ENCODE peak calls at places on chromosomes 16 and 17, in eight cellular contexts. I, S, V, C, O, X, L and B are unnamed samples.

GRCh38 chr17:12320286-12320685 is 299.6 kb downstream of the MAP2K4 start:
- DNase-seq in I (no peak), S (no peak), V (no peak), C (no peak), O (no peak), X (no peak), L (no peak), B (no peak)

GRCh38 chr17:14813649-14814048 is 451.5 kb downstream of the PMP22 start:
- DNase-seq in I (peak; percentile 12), S (peak; percentile 16), V (peak; percentile 33), C (no peak), O (no peak), X (no peak), L (peak; percentile 23), B (no peak)

GRCh38 chr17:45332989-45333701 is 16.3 kb upstream of the MAP3K14 start:
- DNase-seq in I (peak; percentile 17), S (peak; percentile 66), V (peak; percentile 20), C (no peak), O (no peak), X (peak; percentile 22), L (no peak), B (no peak)

GRCh38 chr17:71071837-71072236 is 902.5 kb downstream of the KCNJ2 start:
- DNase-seq in I (peak; percentile 95), S (no peak), V (no peak), C (peak; percentile 98), O (no peak), X (no peak), L (no peak), B (no peak)

GRCh38 chr16:52254753-52255152 is 292.2 kb downstream of the TOX3 start:
- DNase-seq in I (no peak), S (no peak), V (no peak), C (no peak), O (no peak), X (no peak), L (no peak), B (no peak)

GRCh38 chr17:46150216-46150963 is 42.8 kb downstream of the KANSL1 start:
- DNase-seq in I (no peak), S (no peak), V (no peak), C (no peak), O (no peak), X (no peak), L (no peak), B (no peak)

GRCh38 chr16:27800817-27801216 is 250.9 kb downstream of the KATNIP start:
- DNase-seq in I (no peak), S (no peak), V (no peak), C (no peak), O (no peak), X (no peak), L (no peak), B (no peak)

GRCh38 chr17:8884336-8884990 is 17.0 kb upstream of the PIK3R6 start:
- DNase-seq in I (no peak), S (no peak), V (no peak), C (no peak), O (no peak), X (no peak), L (no peak), B (no peak)

GRCh38 chr16:89906141-89907025 is 12.3 kb upstream of the MC1R start:
- DNase-seq in I (no peak), S (no peak), V (peak; percentile 21), C (no peak), O (no peak), X (no peak), L (no peak), B (no peak)

GRCh38 chr17:19928299-19928698 is 49.3 kb downstream of the AKAP10 start:
- DNase-seq in I (no peak), S (no peak), V (no peak), C (peak; percentile 84), O (no peak), X (no peak), L (no peak), B (no peak)

GRCh38 chr17:65634533-65634932 is 73.1 kb upstream of the AXIN2 start:
- DNase-seq in I (no peak), S (no peak), V (no peak), C (no peak), O (no peak), X (no peak), L (peak; percentile 73), B (no peak)

GRCh38 chr16:75589301-75589700 is 23.1 kb downstream of the GABARAPL2 start:
- DNase-seq in I (no peak), S (no peak), V (peak; percentile 69), C (no peak), O (no peak), X (no peak), L (no peak), B (no peak)

GRCh38 chr16:7871371-7871770 is 538.7 kb downstream of the RBFOX1 start:
- DNase-seq in I (no peak), S (no peak), V (no peak), C (no peak), O (no peak), X (no peak), L (no peak), B (no peak)

GRCh38 chr16:77736879-77737278 is 14.6 kb downstream of the NUDT7 start:
- DNase-seq in I (no peak), S (no peak), V (no peak), C (no peak), O (no peak), X (no peak), L (no peak), B (no peak)

GRCh38 chr16:28513484-28514181 is 7.0 kb upstream of the IL27 start:
- DNase-seq in I (no peak), S (no peak), V (no peak), C (no peak), O (no peak), X (no peak), L (no peak), B (no peak)

GRCh38 chr17:1648582-1649115 is 1.0 kb downstream of the RILP start:
- DNase-seq in I (peak; percentile 96), S (peak; percentile 94), V (peak; percentile 99), C (peak; percentile 91), O (peak; percentile 37), X (peak; percentile 90), L (peak; percentile 96), B (peak; percentile 92)

GRCh38 chr17:44931376-44931775 is 16.1 kb upstream of the GFAP start:
- DNase-seq in I (no peak), S (no peak), V (no peak), C (no peak), O (no peak), X (no peak), L (no peak), B (no peak)

GRCh38 chr16:13062219-13062618 is 160.8 kb downstream of the SHISA9 start:
- DNase-seq in I (no peak), S (no peak), V (no peak), C (no peak), O (no peak), X (no peak), L (no peak), B (no peak)

GRCh38 chr17:68378202-68379149 is 78.8 kb downstream of the WIPI1 start:
- DNase-seq in I (no peak), S (no peak), V (peak; percentile 97), C (peak; percentile 91), O (peak; percentile 67), X (peak; percentile 27), L (peak; percentile 57), B (no peak)

GRCh38 chr17:57158296-57158695 is 73.2 kb downstream of the AKAP1 start:
- DNase-seq in I (no peak), S (no peak), V (no peak), C (no peak), O (no peak), X (no peak), L (no peak), B (no peak)

GRCh38 chr16:16086653-16087446 is 136.4 kb downstream of the ABCC6 start:
- DNase-seq in I (no peak), S (no peak), V (no peak), C (no peak), O (no peak), X (no peak), L (no peak), B (no peak)

GRCh38 chr16:17305694-17306093 is 165.1 kb downstream of the XYLT1 start:
- DNase-seq in I (no peak), S (no peak), V (no peak), C (no peak), O (no peak), X (no peak), L (no peak), B (no peak)

GRCh38 chr16:67917852-67918236 is 13.8 kb downstream of the CTRL start:
- DNase-seq in I (peak; percentile 85), S (no peak), V (no peak), C (peak; percentile 82), O (no peak), X (peak; percentile 59), L (no peak), B (no peak)

GRCh38 chr16:11526921-11527320 is 59.8 kb downstream of the LITAF start:
- DNase-seq in I (no peak), S (no peak), V (no peak), C (no peak), O (no peak), X (no peak), L (no peak), B (no peak)

GRCh38 chr17:2656293-2656692 is 55.3 kb downstream of the CLUH start:
- DNase-seq in I (no peak), S (no peak), V (no peak), C (no peak), O (no peak), X (no peak), L (no peak), B (no peak)

GRCh38 chr16:84553873-84554399 is 49.5 kb upstream of the MEAK7 start:
- DNase-seq in I (no peak), S (no peak), V (no peak), C (no peak), O (no peak), X (no peak), L (no peak), B (peak; percentile 4)

GRCh38 chr16:11572301-11572995 is 14.3 kb downstream of the LITAF start:
- DNase-seq in I (no peak), S (no peak), V (no peak), C (no peak), O (no peak), X (no peak), L (no peak), B (peak; percentile 63)

GRCh38 chr17:21573961-21574610 is 118.2 kb upstream of the KCNJ18 start:
- DNase-seq in I (peak; percentile 56), S (no peak), V (peak; percentile 83), C (peak; percentile 20), O (no peak), X (peak; percentile 68), L (peak; percentile 73), B (peak; percentile 19)

GRCh38 chr17:9115446-9116265 is 94.3 kb downstream of the NTN1 start:
- DNase-seq in I (peak; percentile 52), S (no peak), V (peak; percentile 81), C (peak; percentile 54), O (no peak), X (no peak), L (peak; percentile 70), B (no peak)